ENCODE peak calls at places on chromosomes 3 and 15, in seven cellular contexts. I is left colon; Y is body of pancreas; U is T-helper 17 cell; L is HT-29; R is NT2/D1; B is naive thymus-derived CD4-positive, alpha-beta T cell. E is an unnamed sample.

GRCh38 chr3:51982838-51983577 is at the start of gene ACY1:
- DNase-seq in L (peak; percentile 87), B (peak; percentile 77), R (no peak), U (peak; percentile 36), Y (peak; percentile 90), I (peak; percentile 91), E (peak; percentile 80)

GRCh38 chr3:111739241-111739952 is 119.7 kb upstream of the PHLDB2 start:
- DNase-seq in B (no peak), Y (peak; percentile 68), I (no peak), L (no peak), U (no peak), R (no peak), E (no peak)

GRCh38 chr15:20358066-20358780 is 183.4 kb downstream of the GOLGA6L6 start:
- DNase-seq in I (no peak), B (no peak), R (no peak), U (no peak), L (no peak), Y (no peak), E (no peak)

GRCh38 chr3:42666577-42666998 is 13.1 kb downstream of the ZBTB47 start:
- DNase-seq in L (no peak), Y (no peak), I (no peak), U (no peak), B (no peak), R (no peak), E (no peak)

GRCh38 chr15:70856884-70857546 is 3.1 kb upstream of the LARP6 start:
- DNase-seq in Y (peak; percentile 61), L (peak; percentile 47), I (no peak), R (no peak), B (no peak), U (no peak), E (peak; percentile 69)

GRCh38 chr3:63015614-63016016 is 140.4 kb upstream of the CADPS start:
- DNase-seq in Y (no peak), L (no peak), R (peak; percentile 91), I (no peak), U (no peak), B (no peak), E (no peak)

GRCh38 chr3:82157952-82158351 is 396.5 kb upstream of the GBE1 start:
- DNase-seq in I (no peak), L (no peak), B (no peak), R (no peak), Y (no peak), U (no peak), E (no peak)

GRCh38 chr15:70426065-70426821 is 328.5 kb upstream of the TLE3 start:
- DNase-seq in B (no peak), R (no peak), I (no peak), L (no peak), U (no peak), Y (no peak), E (no peak)